ENCODE peak calls at places on chromosomes 4 and X, in seven cellular contexts. C is endothelial cell of umbilical vein; Q is progenitor cell of endocrine pancreas; G is fibroblast of the aortic adventitia; B is CD4-positive, alpha-beta T cell; S is left ventricle myocardium inferior; W is MCF 10A. T is an unnamed sample.

GRCh38 chr4:86664959-86665358 is 70.8 kb downstream of the PTPN13 start:
- DNase-seq in S (no peak), Q (no peak), B (no peak), C (no peak), G (peak), W (no peak), T (no peak)

GRCh38 chrX:48497871-48498270 is 10.9 kb upstream of the PORCN start:
- DNase-seq in W (no peak), C (no peak), S (no peak), B (no peak), Q (no peak), G (no peak), T (no peak)

GRCh38 chr4:87961993-87962791 is 13.3 kb upstream of the SPP1 start:
- DNase-seq in C (peak), B (no peak), S (no peak), G (peak), Q (no peak), W (peak), T (no peak)

GRCh38 chrX:11151799-11152591 is 40.9 kb downstream of the HCCS start:
- DNase-seq in W (no peak), Q (no peak), G (no peak), B (no peak), C (no peak), S (no peak), T (no peak)

GRCh38 chr4:15755321-15755750 is 22.8 kb upstream of the CD38 start:
- DNase-seq in G (peak), Q (no peak), C (peak), B (no peak), S (no peak), W (peak), T (no peak)

GRCh38 chrX:6226053-6226645 is 2.5 kb downstream of the NLGN4X start:
- DNase-seq in G (no peak), C (no peak), B (no peak), Q (peak), S (peak), W (no peak), T (no peak)

GRCh38 chrX:131987252-131987651 is 35.9 kb upstream of the STK26 start:
- DNase-seq in G (no peak), C (peak), Q (no peak), S (no peak), W (no peak), B (no peak), T (no peak)

GRCh38 chr4:83387922-83388676 is 53.5 kb upstream of the HPSE start:
- DNase-seq in Q (no peak), G (peak), S (no peak), C (no peak), B (no peak), W (no peak), T (no peak)

GRCh38 chrX:26783512-26784225 is 567.7 kb downstream of the MAGEB5 start:
- DNase-seq in C (peak), B (no peak), W (peak), S (no peak), Q (no peak), G (peak), T (no peak)

GRCh38 chr4:6686104-6686787 is 7.4 kb upstream of the S100P start:
- DNase-seq in G (no peak), W (no peak), Q (no peak), B (no peak), S (no peak), C (no peak), T (no peak)

GRCh38 chrX:109890910-109891502 is 111.9 kb upstream of the TMEM164 start:
- DNase-seq in Q (peak), B (peak), G (peak), S (peak), W (peak), C (peak), T (peak)

GRCh38 chrX:119503484-119503861 is 35.2 kb downstream of the SLC25A5 start:
- DNase-seq in W (peak), G (peak), S (no peak), Q (no peak), B (no peak), C (peak), T (no peak)

GRCh38 chrX:22712942-22713341 is 286.8 kb upstream of the DDX53 start:
- DNase-seq in C (no peak), G (no peak), B (no peak), Q (no peak), S (no peak), W (no peak), T (no peak)

GRCh38 chr4:166169111-166169510 is 296.1 kb downstream of the TLL1 start:
- DNase-seq in B (no peak), W (peak), S (no peak), G (peak), Q (no peak), C (no peak), T (no peak)

GRCh38 chr4:73869130-73870055 is at the start of gene CXCL1:
- DNase-seq in B (no peak), S (peak), Q (peak), G (peak), W (peak), C (peak), T (no peak)

GRCh38 chrX:68870357-68870756 is 41.5 kb downstream of the EFNB1 start:
- DNase-seq in B (no peak), Q (no peak), S (no peak), C (no peak), W (no peak), G (no peak), T (no peak)

GRCh38 chr4:3365871-3366842 is 73.3 kb downstream of the RGS12 start:
- DNase-seq in S (no peak), B (no peak), G (no peak), Q (no peak), C (no peak), W (no peak), T (no peak)

GRCh38 chrX:154487518-154488290 is 1.3 kb upstream of the UBL4A start:
- DNase-seq in G (no peak), W (no peak), B (no peak), S (no peak), C (no peak), Q (no peak), T (no peak)

GRCh38 chr4:64581422-64581821 is 172.2 kb upstream of the TECRL start:
- DNase-seq in G (peak), Q (no peak), W (peak), S (no peak), B (no peak), C (no peak), T (no peak)

GRCh38 chr4:161419822-161420221 is 744.0 kb downstream of the FSTL5 start:
- DNase-seq in S (no peak), W (peak), C (peak), B (no peak), Q (no peak), G (no peak), T (no peak)

GRCh38 chr4:139770361-139770760 is 104.7 kb downstream of the MGST2 start:
- DNase-seq in G (no peak), B (no peak), S (peak), C (no peak), Q (no peak), W (no peak), T (no peak)

GRCh38 chr4:137601924-137602323 is 69.6 kb upstream of the PCDH18 start:
- DNase-seq in G (no peak), S (no peak), W (peak), B (no peak), C (no peak), Q (no peak), T (no peak)

GRCh38 chrX:67614414-67614813 is 70.6 kb downstream of the AR start:
- DNase-seq in G (peak), Q (no peak), W (peak), B (no peak), C (no peak), S (no peak), T (no peak)

GRCh38 chrX:20032201-20032600 is 41.3 kb upstream of the BCLAF3 start:
- DNase-seq in Q (no peak), W (no peak), G (no peak), S (no peak), B (no peak), C (no peak), T (no peak)

GRCh38 chr4:5989236-5990225 is 28.7 kb downstream of the C4orf50 start:
- DNase-seq in B (no peak), W (no peak), G (no peak), S (no peak), Q (no peak), C (no peak), T (no peak)

GRCh38 chrX:109839694-109840358 is 106.8 kb upstream of the ACSL4 start:
- DNase-seq in Q (no peak), S (peak), G (peak), W (peak), B (no peak), C (no peak), T (no peak)

GRCh38 chr4:149765630-149766029 is 50.0 kb downstream of the IQCM start:
- DNase-seq in C (no peak), S (no peak), B (no peak), G (peak), Q (no peak), W (peak), T (no peak)

GRCh38 chrX:29535212-29536162 is 679.9 kb upstream of the MAGEB2 start:
- DNase-seq in Q (no peak), G (peak), B (no peak), S (no peak), W (peak), C (peak), T (no peak)

GRCh38 chr4:140617494-140618060 is 48.8 kb upstream of the UCP1 start:
- DNase-seq in C (peak), W (no peak), G (peak), Q (no peak), S (no peak), B (no peak), T (no peak)

GRCh38 chr4:125097729-125098128 is 217.0 kb upstream of the FAT4 start:
- DNase-seq in W (peak), B (no peak), S (no peak), C (peak), Q (no peak), G (no peak), T (no peak)

GRCh38 chrX:39839371-39839770 is 258.4 kb downstream of the BCOR start:
- DNase-seq in S (no peak), C (no peak), Q (no peak), W (no peak), G (no peak), B (no peak), T (no peak)
- TF ChIP-seq CTCF in S (no peak), C (no peak), Q (no peak), W (no peak), G (no peak), B (no peak), T (no peak)

GRCh38 chrX:124256209-124256608 is 76.3 kb upstream of the TEX13D start:
- DNase-seq in B (no peak), S (no peak), Q (no peak), W (no peak), C (no peak), G (peak), T (no peak)
- TF ChIP-seq CTCF in B (no peak), S (no peak), Q (no peak), W (no peak), C (no peak), G (no peak), T (no peak)

DNA sequence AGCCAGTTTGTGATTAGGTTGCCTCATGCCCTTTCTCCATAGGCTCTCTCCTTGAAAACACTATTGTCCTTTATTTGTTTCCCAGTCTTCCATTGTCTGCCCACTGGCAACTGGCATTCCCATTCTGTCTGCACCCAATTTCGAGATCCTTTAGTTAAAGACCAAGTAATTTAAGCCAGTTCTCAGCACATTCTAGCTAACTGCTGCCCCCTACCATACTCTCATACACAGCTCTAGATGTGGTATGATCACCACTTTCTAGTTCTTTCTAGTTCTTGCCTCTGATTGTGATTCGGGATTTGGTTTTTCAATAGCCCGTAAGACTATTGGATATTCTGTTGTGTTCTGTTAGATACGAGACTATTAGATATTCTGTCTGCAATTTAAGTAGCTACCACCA is 135.8 kb upstream of the TRPC5 start:
- DNase-seq in G (no peak), B (no peak), Q (no peak), S (no peak), C (no peak), W (no peak), T (no peak)
- TF ChIP-seq CTCF in G (no peak), B (no peak), Q (no peak), S (no peak), C (no peak), W (no peak), T (no peak)

DNA sequence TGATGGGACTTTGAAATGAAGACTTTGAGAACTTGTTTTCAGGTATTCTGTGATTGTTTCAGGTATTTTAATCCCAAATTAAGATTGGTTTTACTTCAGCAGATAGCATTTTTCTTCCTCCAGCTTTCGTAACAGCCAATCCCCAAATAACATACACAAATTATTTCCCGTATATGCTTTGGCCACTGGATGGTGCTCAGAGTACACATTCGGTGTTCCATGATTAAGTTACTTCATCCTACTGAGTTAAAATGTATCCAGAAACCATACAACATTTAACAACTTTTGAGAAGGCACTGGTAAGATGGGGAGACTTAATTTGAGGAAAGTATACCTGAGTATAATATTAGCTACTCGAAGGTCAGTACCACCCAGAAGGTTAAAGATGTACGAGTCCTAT is 233.4 kb upstream of the FAM47A start:
- DNase-seq in B (no peak), Q (no peak), C (peak), G (peak), S (no peak), W (peak), T (no peak)
- TF ChIP-seq CTCF in B (no peak), Q (peak), C (peak), G (peak), S (peak), W (peak), T (no peak)

GRCh38 chr4:174873931-174874330 is 44.2 kb upstream of the ADAM29 start:
- DNase-seq in G (peak), Q (no peak), C (no peak), W (peak), B (no peak), S (no peak), T (no peak)
- TF ChIP-seq CTCF in G (no peak), Q (peak), C (no peak), W (peak), B (no peak), S (no peak), T (no peak)

DNA sequence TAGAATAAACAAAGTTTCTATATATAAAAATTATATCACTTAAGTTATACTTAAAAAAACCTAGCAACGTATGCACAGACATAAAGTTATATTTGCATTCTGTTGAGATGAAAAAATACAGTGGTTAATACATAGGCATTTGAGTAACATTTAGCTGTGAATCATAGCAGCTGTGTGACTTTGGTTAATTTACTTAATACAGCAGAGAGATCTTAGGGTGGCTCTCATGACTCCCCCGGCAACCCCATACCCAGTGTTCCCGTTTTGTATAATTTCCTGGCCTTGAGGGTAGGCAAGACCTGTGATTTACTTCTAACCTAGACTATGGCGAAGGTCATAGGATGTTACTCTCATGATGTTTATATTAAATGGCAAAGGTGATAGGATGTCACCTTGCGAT is 504.8 kb downstream of the INPP4B start:
- DNase-seq in B (no peak), Q (no peak), C (no peak), S (no peak), G (no peak), W (no peak), T (no peak)
- TF ChIP-seq CTCF in B (no peak), Q (no peak), C (no peak), S (no peak), G (no peak), W (no peak), T (no peak)

GRCh38 chrX:41332988-41333743 is 796 bp upstream of the DDX3X start:
- DNase-seq in S (peak), Q (peak), B (peak), W (peak), G (peak), C (peak), T (peak)

GRCh38 chrX:41335590-41336331 is 1.8 kb downstream of the DDX3X start:
- DNase-seq in B (no peak), W (no peak), C (no peak), S (no peak), G (peak), Q (no peak), T (no peak)

GRCh38 chrX:41334866-41335589 is 1.1 kb downstream of the DDX3X start:
- DNase-seq in W (peak), S (peak), B (peak), C (peak), G (peak), Q (peak), T (no peak)

GRCh38 chrX:41333744-41333993 is 293 bp upstream of the DDX3X start:
- DNase-seq in S (no peak), B (no peak), W (peak), C (no peak), Q (peak), G (peak), T (peak)

DNA sequence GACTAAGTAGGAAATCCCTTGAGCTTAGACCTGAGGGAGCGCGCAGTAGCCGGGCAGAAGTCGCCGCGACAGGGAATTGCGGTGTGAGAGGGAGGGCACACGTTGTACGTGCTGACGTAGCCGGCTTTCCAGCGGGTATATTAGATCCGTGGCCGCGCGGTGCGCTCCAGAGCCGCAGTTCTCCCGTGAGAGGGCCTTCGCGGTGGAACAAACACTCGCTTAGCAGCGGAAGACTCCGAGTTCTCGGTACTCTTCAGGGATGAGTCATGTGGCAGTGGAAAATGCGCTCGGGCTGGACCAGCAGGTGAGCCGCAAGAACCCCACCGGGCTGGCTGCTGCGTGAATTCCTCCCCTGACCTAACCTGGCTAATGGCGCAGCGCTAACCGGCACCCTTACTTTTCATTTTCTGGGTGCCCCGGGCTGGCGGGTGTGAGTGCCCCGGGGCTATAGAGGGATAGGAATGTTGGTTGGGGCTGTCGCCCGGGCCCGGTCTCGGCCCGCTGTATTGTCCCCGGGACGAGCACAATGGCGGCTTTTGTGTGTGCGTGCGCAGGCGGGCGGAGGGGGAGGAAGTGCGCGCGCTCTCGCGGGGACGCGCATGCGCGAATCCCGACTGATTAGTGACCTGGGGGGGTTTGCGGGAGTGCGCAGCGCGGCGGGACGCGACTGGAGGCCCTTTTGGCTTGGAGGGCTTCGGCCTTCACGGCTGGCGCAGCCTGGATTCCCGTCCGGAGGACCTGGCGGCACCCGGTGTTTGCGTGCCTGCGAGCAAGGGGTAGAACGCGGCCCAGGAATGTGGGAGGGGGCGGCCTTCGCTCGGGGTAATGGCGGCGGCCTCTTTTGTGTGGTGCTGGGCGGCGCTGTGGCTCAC is at the start of gene DDX3X:
- DNase-seq in Q (peak), C (peak), G (peak), S (peak), B (peak), W (peak), T (peak)
- TF ChIP-seq CTCF in Q (no peak), C (no peak), G (peak), S (peak), B (no peak), W (no peak), T (peak)

DNA sequence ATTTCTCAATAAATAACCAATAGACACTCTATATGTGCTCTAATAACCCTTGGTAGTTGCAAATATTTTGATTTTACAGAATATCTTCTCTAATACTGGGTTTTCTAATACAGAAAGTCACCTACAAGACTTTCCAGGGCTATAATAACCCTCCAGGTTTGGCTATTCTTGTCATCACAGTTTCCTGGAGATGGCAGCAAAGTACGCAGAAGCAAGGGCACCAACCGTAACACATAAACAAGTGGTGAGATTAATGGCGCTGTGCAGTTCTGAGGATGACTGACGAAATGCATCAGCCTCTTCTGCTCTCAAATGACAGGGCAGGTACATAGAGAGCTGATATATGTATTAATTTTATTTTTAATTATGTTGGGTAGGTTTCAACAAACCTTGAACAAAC is 122.4 kb downstream of the C4orf33 start:
- DNase-seq in G (peak), W (no peak), S (no peak), B (no peak), C (peak), Q (no peak), T (no peak)
- TF ChIP-seq CTCF in G (no peak), W (no peak), S (peak), B (no peak), C (no peak), Q (peak), T (no peak)

T was measured in omental fat pad.